ENCODE peak calls at places on chromosomes 5 and 9, in nine cellular contexts. W is M059J; U is stimulated activated CD8-positive, alpha-beta memory T cell treated with anti-CD3 and anti-CD28 coated beads, Interleukin-15, amount 100 ng/mL, for 4 hours; L is NCI-H2081; A is kidney; M is RWPE1; J is stomach; H is SK-MEL-5; C is dorsolateral prefrontal cortex. Y is an unnamed sample.

GRCh38 chr9:8329561-8330283 is 530.1 kb upstream of the DMAC1 start:
- DNase-seq in W (no peak), U (no peak), L (peak), A (peak), M (no peak), J (peak), H (no peak), C (no peak), Y (no peak)

GRCh38 chr9:113695901-113696300 is 180.2 kb upstream of the ZNF618 start:
- DNase-seq in W (peak), U (no peak), L (no peak), A (no peak), M (peak), J (no peak), H (peak), C (no peak), Y (no peak)

GRCh38 chr5:142356716-142357468 is 32.1 kb upstream of the SPRY4 start:
- DNase-seq in W (peak), U (peak), L (peak), A (peak), M (peak), J (peak), H (peak), C (peak), Y (peak)

GRCh38 chr9:2677927-2678889 is 39.1 kb upstream of the KCNV2 start:
- DNase-seq in W (no peak), U (no peak), L (no peak), A (no peak), M (no peak), J (no peak), H (no peak), C (no peak), Y (no peak)

GRCh38 chr5:103582364-103582763 is 19.8 kb upstream of the NUDT12 start:
- DNase-seq in W (peak), U (no peak), L (peak), A (no peak), M (no peak), J (no peak), H (peak), C (no peak), Y (peak)

GRCh38 chr5:10276691-10277090 is 26.6 kb downstream of the CCT5 start:
- DNase-seq in W (no peak), U (no peak), L (no peak), A (no peak), M (no peak), J (no peak), H (no peak), C (no peak), Y (no peak)

GRCh38 chr5:154478224-154478565 is at the start of gene HAND1:
- DNase-seq in W (peak), U (no peak), L (peak), A (peak), M (peak), J (peak), H (peak), C (no peak), Y (no peak)

GRCh38 chr9:82606761-82607382 is 456.1 kb downstream of the RASEF start:
- DNase-seq in W (peak), U (no peak), L (peak), A (no peak), M (peak), J (peak), H (peak), C (no peak), Y (peak)

GRCh38 chr9:127661342-127661741 is 45.4 kb upstream of the CFAP157 start:
- DNase-seq in W (no peak), U (no peak), L (peak), A (no peak), M (no peak), J (no peak), H (peak), C (peak), Y (no peak)

GRCh38 chr5:179694561-179694960 is 4.2 kb upstream of the CANX start:
- DNase-seq in W (no peak), U (no peak), L (no peak), A (no peak), M (no peak), J (no peak), H (no peak), C (no peak), Y (no peak)

GRCh38 chr9:96484521-96484931 is 34.6 kb downstream of the HABP4 start:
- DNase-seq in W (peak), U (no peak), L (no peak), A (no peak), M (no peak), J (no peak), H (no peak), C (no peak), Y (no peak)

GRCh38 chr5:56564451-56565223 is 250.7 kb upstream of the MAP3K1 start:
- DNase-seq in W (no peak), U (no peak), L (no peak), A (no peak), M (no peak), J (no peak), H (no peak), C (no peak), Y (no peak)

GRCh38 chr9:116153765-116154333 is at the start of gene PAPPA:
- DNase-seq in W (no peak), U (no peak), L (no peak), A (no peak), M (no peak), J (no peak), H (no peak), C (no peak), Y (no peak)

GRCh38 chr5:505946-506555 is 18.2 kb downstream of the SLC9A3 start:
- DNase-seq in W (no peak), U (no peak), L (no peak), A (no peak), M (no peak), J (peak), H (no peak), C (no peak), Y (no peak)

GRCh38 chr5:177325868-177326381 is 14.2 kb upstream of the MXD3 start:
- DNase-seq in W (peak), U (no peak), L (no peak), A (peak), M (no peak), J (no peak), H (no peak), C (no peak), Y (no peak)

GRCh38 chr5:129904102-129904666 is at the start of gene CHSY3:
- DNase-seq in W (peak), U (no peak), L (peak), A (peak), M (peak), J (peak), H (peak), C (peak), Y (peak)

GRCh38 chr9:96383165-96383939 is at the start of gene SLC35D2:
- DNase-seq in W (peak), U (no peak), L (peak), A (peak), M (peak), J (peak), H (peak), C (peak), Y (peak)

GRCh38 chr5:77970891-77971290 is 194.8 kb upstream of the TBCA start:
- DNase-seq in W (no peak), U (no peak), L (no peak), A (no peak), M (no peak), J (no peak), H (no peak), C (no peak), Y (no peak)

GRCh38 chr9:82601272-82601835 is 461.6 kb downstream of the RASEF start:
- DNase-seq in W (no peak), U (no peak), L (no peak), A (no peak), M (no peak), J (no peak), H (no peak), C (no peak), Y (peak)

GRCh38 chr5:95331358-95331757 is 46.5 kb upstream of the MCTP1 start:
- DNase-seq in W (peak), U (no peak), L (no peak), A (no peak), M (no peak), J (no peak), H (no peak), C (no peak), Y (no peak)

GRCh38 chr9:121305269-121305994 is 37.5 kb downstream of the GSN start:
- DNase-seq in W (no peak), U (no peak), L (no peak), A (peak), M (no peak), J (peak), H (no peak), C (no peak), Y (no peak)

GRCh38 chr9:114225534-114226288 is 70.4 kb downstream of the COL27A1 start:
- DNase-seq in W (peak), U (no peak), L (no peak), A (no peak), M (peak), J (no peak), H (peak), C (no peak), Y (peak)

GRCh38 chr5:1763960-1764605 is 35.6 kb downstream of the MRPL36 start:
- DNase-seq in W (no peak), U (no peak), L (no peak), A (peak), M (no peak), J (no peak), H (no peak), C (peak), Y (no peak)

GRCh38 chr9:128394404-128395168 is 23.4 kb downstream of the URM1 start:
- DNase-seq in W (no peak), U (no peak), L (no peak), A (no peak), M (no peak), J (no peak), H (peak), C (peak), Y (no peak)

GRCh38 chr5:127705120-127705892 is 2.1 kb downstream of the CCDC192 start:
- DNase-seq in W (peak), U (no peak), L (no peak), A (no peak), M (peak), J (no peak), H (peak), C (no peak), Y (peak)

Y was measured in astrocyte.